ENCODE peak calls at places on chromosomes 4 and X, in seven cellular contexts. B is hepatocyte, I is heart right ventricle, M is stomach, C is left ventricle myocardium inferior, F is ovary, W is NT2/D1. E is an unnamed sample. For H3K4me1, the result is how much of the 10 kb centered on the place peaks cover.

GRCh38 chrX:132745593-132745992 is 212.8 kb downstream of the HS6ST2 start:
- DNase-seq in I (no peak), C (no peak), M (no peak), B (no peak), W (no peak), F (no peak), E (no peak)

GRCh38 chrX:53374222-53374820 is 48.1 kb downstream of the SMC1A start:
- DNase-seq in C (no peak), B (no peak), W (no peak), F (no peak), I (no peak), M (no peak), E (no peak)

GRCh38 chrX:155864655-155865054 is 16.5 kb upstream of the VAMP7 start:
- DNase-seq in I (no peak), M (no peak), C (no peak), F (no peak), W (no peak), B (no peak), E (no peak)

GRCh38 chr4:3199661-3200422 is 49.1 kb upstream of the MSANTD1 start:
- DNase-seq in W (no peak), B (no peak), F (no peak), C (no peak), I (no peak), M (no peak), E (peak)

GRCh38 chrX:80876877-80877276 is 67.2 kb upstream of the BRWD3 start:
- DNase-seq in C (no peak), W (peak), B (peak), F (no peak), M (no peak), I (no peak), E (no peak)

GRCh38 chrX:40331353-40331752 is 233.6 kb upstream of the BCOR start:
- DNase-seq in F (no peak), W (no peak), I (no peak), B (no peak), C (no peak), M (no peak), E (no peak)

GRCh38 chrX:129693343-129693742 is 38.6 kb upstream of the APLN start:
- DNase-seq in B (peak), C (no peak), I (no peak), F (no peak), W (no peak), M (no peak), E (no peak)

GRCh38 chrX:46913710-46914109 is 1.5 kb downstream of the JADE3 start:
- DNase-seq in W (no peak), F (peak), I (no peak), C (no peak), M (peak), B (peak), E (no peak)

GRCh38 chr4:3201718-3202702 is 46.9 kb upstream of the MSANTD1 start:
- DNase-seq in M (peak), W (no peak), B (no peak), F (no peak), I (no peak), C (no peak), E (no peak)

GRCh38 chr4:162952232-162952631 is 214.5 kb downstream of the NAF1 start:
- DNase-seq in I (no peak), W (peak), F (no peak), M (no peak), C (no peak), B (peak), E (no peak)

GRCh38 chrX:131729295-131729694 is 185.4 kb downstream of the OR13H1 start:
- DNase-seq in W (no peak), C (no peak), M (peak), B (no peak), I (no peak), F (peak), E (peak)

GRCh38 chr4:25345880-25346279 is 31.2 kb upstream of the ANAPC4 start:
- DNase-seq in M (no peak), B (no peak), F (peak), I (no peak), W (no peak), C (no peak), E (no peak)

GRCh38 chrX:12471061-12471460 is 320.2 kb upstream of the PRPS2 start:
- DNase-seq in B (no peak), F (no peak), C (no peak), M (no peak), I (no peak), W (no peak), E (no peak)

GRCh38 chr4:22984390-22984789 is 291.7 kb downstream of the GBA3 start:
- DNase-seq in F (no peak), W (no peak), C (no peak), I (no peak), M (no peak), B (no peak), E (no peak)

GRCh38 chr4:164977243-164978164 is at the start of gene TRIM61:
- DNase-seq in W (peak), C (peak), M (no peak), B (no peak), I (peak), F (peak), E (peak)

GRCh38 chrX:155745792-155746191 is 133.0 kb upstream of the TMLHE start:
- DNase-seq in I (peak), W (no peak), M (peak), B (peak), F (no peak), C (no peak), E (no peak)

GRCh38 chrX:107736781-107737531 is 38.6 kb downstream of the TSC22D3 start:
- DNase-seq in W (peak), M (no peak), C (no peak), B (no peak), F (no peak), I (no peak), E (no peak)

GRCh38 chr4:57098415-57098814 is 11.8 kb downstream of the IGFBP7 start:
- DNase-seq in I (no peak), W (no peak), M (no peak), C (no peak), F (no peak), B (no peak), E (no peak)

GRCh38 chr4:173272987-173273386 is 61.2 kb downstream of the HMGB2 start:
- DNase-seq in B (no peak), F (no peak), I (no peak), C (no peak), W (no peak), M (no peak), E (no peak)

GRCh38 chr4:15714616-15715015 is 11.8 kb downstream of the BST1 start:
- DNase-seq in I (peak), C (no peak), M (no peak), B (no peak), W (no peak), F (no peak), E (no peak)

GRCh38 chrX:39327255-39327654 is 526.0 kb downstream of the MID1IP1 start:
- DNase-seq in M (no peak), F (no peak), I (no peak), B (no peak), W (no peak), C (no peak), E (no peak)

GRCh38 chr4:85489273-85489672 is 14.3 kb downstream of the ARHGAP24 start:
- DNase-seq in M (no peak), B (peak), F (no peak), W (no peak), I (no peak), C (no peak), E (no peak)

GRCh38 chrX:20729421-20729820 is 462.7 kb upstream of the RPS6KA3 start:
- DNase-seq in W (no peak), M (no peak), B (no peak), C (no peak), I (no peak), F (no peak), E (no peak)

GRCh38 chr4:108118505-108118904 is 50.2 kb downstream of the LEF1 start:
- DNase-seq in B (peak), I (no peak), W (no peak), C (no peak), F (no peak), M (no peak), E (no peak)

GRCh38 chr4:86653237-86653865 is 59.2 kb downstream of the PTPN13 start:
- DNase-seq in W (peak), M (no peak), C (no peak), B (no peak), F (no peak), I (no peak), E (no peak)

GRCh38 chrX:28876415-28876814 is 289.2 kb downstream of the IL1RAPL1 start:
- DNase-seq in W (no peak), F (no peak), B (no peak), M (no peak), C (no peak), I (peak), E (no peak)

GRCh38 chrX:13377537-13377936 is 57.7 kb upstream of the ATXN3L start:
- DNase-seq in W (no peak), B (peak), F (no peak), I (peak), M (no peak), C (no peak), E (no peak)

GRCh38 chrX:101483705-101484104 is 1.6 kb upstream of the ARMCX4 start:
- DNase-seq in F (no peak), W (no peak), B (no peak), I (no peak), C (no peak), M (no peak), E (no peak)

GRCh38 chrX:154351183-154352011 is 23.0 kb downstream of the FLNA start:
- DNase-seq in C (no peak), I (no peak), B (no peak), W (no peak), M (no peak), F (peak), E (no peak)

GRCh38 chrX:72130156-72130761 is 1.5 kb downstream of the RTL5 start:
- DNase-seq in B (no peak), I (no peak), M (no peak), F (no peak), W (no peak), C (no peak), E (no peak)

GRCh38 chr4:3236326-3236878 is 12.6 kb upstream of the MSANTD1 start:
- DNase-seq in I (no peak), F (no peak), B (no peak), W (no peak), C (no peak), M (no peak), E (no peak)

GRCh38 chr4:114603455-114603854 is 4.8 kb downstream of the UGT8 start:
- DNase-seq in C (no peak), F (no peak), B (no peak), W (no peak), I (no peak), M (no peak), E (no peak)

GRCh38 chr4:87547016-87547708 is 18.0 kb upstream of the SPARCL1 start:
- DNase-seq in C (no peak), F (no peak), I (no peak), B (no peak), M (no peak), W (no peak), E (no peak)

GRCh38 chr4:188956566-188956965 is 817.3 kb downstream of the TRIML1 start:
- DNase-seq in W (no peak), C (no peak), I (no peak), B (no peak), M (no peak), F (no peak), E (no peak)

GRCh38 chrX:88425739-88426138 is 321.3 kb upstream of the CPXCR1 start:
- DNase-seq in M (no peak), B (peak), I (no peak), W (no peak), F (no peak), C (no peak), E (no peak)

GRCh38 chrX:46722742-46723568 is 36.0 kb downstream of the SLC9A7 start:
- DNase-seq in F (no peak), I (no peak), M (no peak), C (no peak), W (no peak), B (no peak), E (no peak)

GRCh38 chr4:144645102-144645469 is 870 bp upstream of the HHIP start:
- DNase-seq in C (no peak), M (no peak), F (peak), I (no peak), W (no peak), B (peak), E (peak)

GRCh38 chr4:2798399-2799301 is 5.8 kb downstream of the SH3BP2 start:
- DNase-seq in W (no peak), C (peak), M (peak), I (peak), F (peak), B (no peak), E (peak)

GRCh38 chr4:158819942-158820786 is 51.3 kb downstream of the FNIP2 start:
- DNase-seq in F (no peak), B (no peak), M (no peak), W (no peak), I (no peak), C (no peak), E (no peak)

GRCh38 chr4:158818595-158818994 is 49.8 kb downstream of the FNIP2 start:
- DNase-seq in I (no peak), F (no peak), C (no peak), W (no peak), M (no peak), B (no peak), E (no peak)

GRCh38 chr4:158823461-158823873 is 54.6 kb downstream of the FNIP2 start:
- DNase-seq in I (no peak), W (no peak), F (no peak), B (no peak), C (no peak), M (no peak), E (no peak)

GRCh38 chr4:158822348-158822747 is 53.5 kb downstream of the FNIP2 start:
- DNase-seq in F (no peak), I (no peak), M (no peak), B (no peak), C (no peak), W (no peak), E (no peak)

DNA sequence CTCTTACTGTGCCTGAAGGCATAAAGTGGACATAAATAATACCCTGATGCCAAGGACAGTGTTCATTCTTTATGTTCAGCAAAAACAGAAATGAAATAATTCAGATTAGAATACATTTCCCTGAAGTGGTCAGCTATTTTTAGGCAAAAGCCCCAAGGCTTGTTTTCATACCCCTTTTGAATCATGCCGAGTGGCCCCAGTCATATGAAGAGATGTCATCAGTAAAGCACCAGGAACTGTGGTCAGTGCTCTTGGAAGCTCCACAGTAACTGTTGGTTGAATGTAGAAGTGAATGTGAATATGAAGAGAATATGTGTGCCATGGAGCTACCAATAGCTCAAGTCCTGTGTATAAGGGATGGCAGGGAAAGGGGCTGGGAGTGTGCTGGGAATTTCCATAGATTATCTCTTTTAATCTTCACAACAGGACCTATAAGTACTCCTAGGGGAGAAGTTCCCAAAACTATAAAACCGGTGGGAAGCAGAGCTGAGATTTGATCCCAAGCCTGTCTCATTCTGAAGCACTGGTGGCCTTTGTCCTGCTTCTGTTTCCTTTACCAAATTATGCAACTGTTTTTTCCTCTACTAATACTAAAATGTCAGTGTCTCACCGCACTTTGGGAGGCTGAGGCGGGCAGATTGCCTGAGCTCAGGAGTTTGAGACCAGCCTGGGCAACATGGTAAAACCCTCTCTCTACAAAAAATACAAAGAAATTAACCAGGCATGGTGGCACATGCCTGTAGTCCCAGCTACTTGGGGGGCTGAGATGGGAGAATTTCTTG is 52.6 kb downstream of the FNIP2 start:
- DNase-seq in C (no peak), I (no peak), M (no peak), W (no peak), B (no peak), F (no peak), E (no peak)
- H3K4me1 ChIP-seq in C (half or more), I (half or more), M (half or more), W (under half), B (half or more), F (under half), E (half or more)

DNA sequence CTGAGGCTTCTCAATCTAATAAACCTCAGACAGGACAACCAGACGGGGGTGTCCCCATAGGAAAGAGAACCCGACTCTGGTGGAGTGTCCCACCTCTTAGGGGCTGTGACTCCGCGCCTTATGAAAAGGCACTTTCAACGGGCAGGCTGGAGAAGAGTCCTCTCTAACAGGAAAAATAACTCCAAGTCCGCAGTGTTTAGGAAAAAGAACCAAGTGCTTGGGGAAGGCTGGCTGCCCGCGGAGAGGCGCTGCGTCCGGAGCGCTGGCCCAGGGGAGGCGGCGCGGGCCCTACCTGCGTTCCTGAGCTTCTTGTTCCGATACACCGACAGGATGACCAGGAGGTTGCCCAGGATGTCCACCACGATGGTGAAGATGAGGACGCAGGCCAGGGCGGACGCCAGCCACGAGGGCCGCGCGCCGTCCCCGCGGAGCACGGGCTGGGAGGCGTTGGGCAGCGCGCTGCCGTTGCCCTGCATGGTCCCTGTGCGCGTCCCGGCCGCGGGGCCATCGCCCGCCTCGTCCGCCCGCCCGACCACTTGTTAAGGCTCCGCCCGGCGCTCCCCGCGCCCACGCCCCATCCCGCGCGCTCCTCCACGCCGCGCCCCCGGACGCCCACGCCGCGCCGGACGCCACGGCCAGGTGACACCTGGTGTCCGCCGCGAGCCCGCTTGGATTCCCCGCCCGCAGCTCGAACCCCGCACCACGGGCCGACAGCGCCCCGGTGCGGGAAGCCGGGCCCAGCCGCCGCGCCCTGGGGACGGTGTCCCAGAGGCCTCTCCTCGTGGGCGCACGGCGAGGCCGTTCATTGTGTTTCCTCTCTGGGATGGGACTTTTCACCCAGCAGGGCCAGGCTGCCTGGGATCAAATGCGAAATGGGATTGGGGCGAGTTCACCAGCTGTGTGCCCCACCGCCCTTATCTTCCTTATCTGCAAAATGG is at the start of gene MTNR1A:
- DNase-seq in W (no peak), C (no peak), M (no peak), I (no peak), B (peak), F (no peak), E (no peak)
- H3K4me3 ChIP-seq in W (peak), C (peak), M (peak), I (peak), B (peak), F (no peak), E (no peak)

GRCh38 chrX:134542485-134542884 is 82.5 kb downstream of the HPRT1 start:
- DNase-seq in B (peak), M (no peak), C (no peak), W (no peak), F (peak), I (peak), E (no peak)
- H3K4me1 ChIP-seq in B (under half), M (under half), C (under half), W (under half), F (under half), I (under half), E (under half)

GRCh38 chr4:38130884-38131283 is 170.7 kb downstream of the PTTG2 start:
- DNase-seq in C (no peak), M (no peak), W (no peak), B (no peak), F (no peak), I (no peak), E (no peak)

GRCh38 chr4:38132843-38133662 is 172.9 kb downstream of the PTTG2 start:
- DNase-seq in I (no peak), M (no peak), C (no peak), F (no peak), W (no peak), B (peak), E (no peak)

GRCh38 chr4:38132140-38132673 is 172.0 kb downstream of the PTTG2 start:
- DNase-seq in F (peak), W (no peak), C (no peak), M (no peak), B (peak), I (peak), E (no peak)

GRCh38 chr4:38129452-38129830 is 169.2 kb downstream of the PTTG2 start:
- DNase-seq in W (no peak), M (no peak), I (no peak), B (no peak), F (no peak), C (no peak), E (no peak)

DNA sequence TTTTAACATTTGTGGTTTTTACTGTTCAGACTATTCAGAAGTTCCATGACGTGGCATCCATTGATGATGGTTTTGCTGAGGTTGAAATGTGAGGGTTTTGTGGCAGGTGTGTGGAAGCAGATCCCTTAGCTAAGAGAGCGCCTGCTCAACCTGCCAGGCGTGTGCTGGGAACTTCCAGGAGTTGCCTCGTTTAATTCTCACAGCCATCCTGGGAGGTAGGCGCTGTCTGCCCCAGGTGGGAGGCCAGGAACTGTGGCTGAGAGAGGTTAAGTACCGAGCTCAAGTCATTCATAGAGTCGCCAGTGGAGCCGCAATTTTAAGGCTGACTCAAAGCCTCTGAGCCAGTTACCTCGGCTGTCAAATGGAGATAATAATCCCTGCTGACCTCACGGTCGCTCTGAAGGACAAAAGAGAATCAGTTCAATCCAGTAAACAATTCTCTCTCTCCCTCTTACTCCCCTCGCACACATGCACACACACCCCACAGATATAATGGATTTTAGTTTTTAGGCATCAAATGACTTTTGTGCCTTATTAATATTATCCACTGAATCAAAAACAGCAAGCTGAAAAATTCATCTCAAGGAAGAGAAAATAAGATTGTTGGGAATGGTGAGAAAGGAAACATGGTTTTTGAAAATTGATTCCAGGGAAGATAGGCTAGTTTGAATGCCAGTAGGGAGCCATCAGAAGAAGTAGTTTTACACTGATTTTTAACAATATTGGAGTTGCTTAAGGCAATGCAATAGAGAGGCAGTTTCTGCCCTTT is 171.4 kb downstream of the PTTG2 start:
- DNase-seq in W (peak), I (no peak), F (no peak), C (no peak), B (peak), M (no peak), E (no peak)
- H3K4me3 ChIP-seq in W (no peak), I (no peak), F (no peak), C (no peak), B (no peak), M (no peak), E (no peak)

E was measured in psoas muscle.